ENCODE peak calls at places on chromosomes 11 and 22, in five cellular contexts. K is stimulated activated naive CD4-positive, alpha-beta T cell; L is non-pigmented ciliary epithelial cell; A is left ventricle myocardium inferior; F is tibial artery. C is an unnamed sample.

GRCh38 chr11:128841461-128842072 is 25.5 kb downstream of the KCNJ1 start:
- DNase-seq in F (no peak), L (no peak), K (no peak), A (no peak), C (no peak)

GRCh38 chr11:128896356-128896755 is 5.2 kb downstream of the KCNJ5 start:
- DNase-seq in F (no peak), K (no peak), A (no peak), L (no peak), C (no peak)

GRCh38 chr11:75667831-75668507 is 869 bp downstream of the MAP6 start:
- DNase-seq in A (peak), K (no peak), F (no peak), L (no peak), C (no peak)

GRCh38 chr11:7544021-7544420 is 30.2 kb downstream of the PPFIBP2 start:
- DNase-seq in K (no peak), L (no peak), F (no peak), A (no peak), C (no peak)

GRCh38 chr11:26820739-26821138 is 98.9 kb upstream of the SLC5A12 start:
- DNase-seq in A (no peak), L (peak), K (no peak), F (no peak), C (no peak)

GRCh38 chr11:96715208-96715607 is 325.4 kb downstream of the JRKL start:
- DNase-seq in F (no peak), K (no peak), L (no peak), A (no peak), C (no peak)

GRCh38 chr22:19291218-19291579 is 320 bp downstream of the CLTCL1 start:
- DNase-seq in F (peak), L (no peak), K (peak), A (peak), C (no peak)

GRCh38 chr11:119774180-119774763 is 45.3 kb upstream of the NECTIN1 start:
- DNase-seq in F (no peak), K (no peak), L (no peak), A (no peak), C (no peak)

GRCh38 chr11:131691558-131692041 is 321.2 kb downstream of the NTM start:
- DNase-seq in A (no peak), K (no peak), L (no peak), F (no peak), C (no peak)

GRCh38 chr22:17921871-17922821 is 102.2 kb downstream of the MICAL3 start:
- DNase-seq in K (no peak), A (peak), L (no peak), F (no peak), C (no peak)

GRCh38 chr11:64186205-64187165 is 514 bp downstream of the STIP1 start:
- DNase-seq in F (no peak), A (no peak), K (peak), L (no peak), C (no peak)

GRCh38 chr11:110069158-110069737 is 23.9 kb upstream of the ZC3H12C start:
- DNase-seq in L (no peak), A (peak), K (no peak), F (no peak), C (no peak)

C was measured in smooth muscle cell of the brain vasculature.